ENCODE peak calls at places on chromosomes 13 and 19, in five cellular contexts. G is RPMI7951, F is NCI-H510A, L is NCI-H1105 treated with DMSO at 0.1 percent for 48 hours, E is H9. P is an unnamed sample.

GRCh38 chr13:39876258-39876657 is 220.8 kb downstream of the COG6 start:
- DNase-seq in G (peak; percentile 81), F (no peak), L (no peak), E (no peak), P (peak; percentile 26)

GRCh38 chr19:674282-675151 is 1.7 kb upstream of the FSTL3 start:
- DNase-seq in G (no peak), F (no peak), L (no peak), E (no peak), P (no peak)

GRCh38 chr19:35226748-35227147 is 1.8 kb downstream of the FAM187B start:
- DNase-seq in G (no peak), F (no peak), L (no peak), E (no peak), P (no peak)

GRCh38 chr13:51202477-51203046 is 19.6 kb upstream of the FAM124A start:
- DNase-seq in G (no peak), F (no peak), L (no peak), E (no peak), P (no peak)

GRCh38 chr19:44611812-44612295 is 1.5 kb upstream of the IGSF23 start:
- DNase-seq in G (no peak), F (no peak), L (peak; percentile 63), E (no peak), P (no peak)

GRCh38 chr19:5627395-5627904 is 4.6 kb downstream of the SAFB start:
- DNase-seq in G (peak; percentile 22), F (no peak), L (no peak), E (peak; percentile 31), P (peak; percentile 47)

GRCh38 chr19:3818479-3818878 is 32.3 kb upstream of the MATK start:
- DNase-seq in G (peak; percentile 59), F (no peak), L (no peak), E (no peak), P (no peak)

GRCh38 chr19:45058622-45059159 is 17.6 kb downstream of the ZNF296 start:
- DNase-seq in G (no peak), F (no peak), L (no peak), E (no peak), P (no peak)

GRCh38 chr19:46872967-46873366 is 12.2 kb downstream of the ARHGAP35 start:
- DNase-seq in G (no peak), F (no peak), L (no peak), E (no peak), P (no peak)

GRCh38 chr13:39419068-39419467 is 183.9 kb downstream of the LHFPL6 start:
- DNase-seq in G (no peak), F (no peak), L (no peak), E (no peak), P (no peak)

GRCh38 chr13:110187501-110188161 is 119.3 kb downstream of the COL4A1 start:
- DNase-seq in G (peak; percentile 56), F (no peak), L (no peak), E (no peak), P (no peak)

GRCh38 chr19:35345671-35346111 is 2.0 kb upstream of the FFAR1 start:
- DNase-seq in G (no peak), F (no peak), L (no peak), E (peak; percentile 6), P (no peak)

GRCh38 chr19:8696993-8697392 is 1.6 kb downstream of the ACTL9 start:
- DNase-seq in G (no peak), F (no peak), L (no peak), E (no peak), P (no peak)

GRCh38 chr13:48377857-48378256 is 35.1 kb downstream of the LPAR6 start:
- DNase-seq in G (no peak), F (no peak), L (no peak), E (no peak), P (no peak)

GRCh38 chr19:11506101-11506555 is 489 bp upstream of the ZNF653 start:
- DNase-seq in G (no peak), F (no peak), L (no peak), E (no peak), P (no peak)

GRCh38 chr19:32802840-32803239 is 66.7 kb downstream of the SLC7A9 start:
- DNase-seq in G (no peak), F (no peak), L (no peak), E (no peak), P (no peak)

GRCh38 chr13:43528992-43529391 is 257.8 kb downstream of the ENOX1 start:
- DNase-seq in G (peak; percentile 13), F (no peak), L (no peak), E (no peak), P (peak; percentile 14)

GRCh38 chr13:110127986-110128511 is 178.9 kb downstream of the COL4A1 start:
- DNase-seq in G (peak; percentile 26), F (no peak), L (no peak), E (no peak), P (no peak)

GRCh38 chr19:49151339-49152217 is 3.6 kb downstream of the HRC start:
- DNase-seq in G (peak; percentile 51), F (peak; percentile 41), L (peak; percentile 55), E (peak; percentile 99), P (peak; percentile 97)

GRCh38 chr13:20400774-20401173 is 124.9 kb downstream of the CRYL1 start:
- DNase-seq in G (peak; percentile 2), F (no peak), L (no peak), E (no peak), P (no peak)

GRCh38 chr13:113493315-113493951 is 2.9 kb upstream of the DCUN1D2 start:
- DNase-seq in G (peak; percentile 87), F (peak; percentile 30), L (peak; percentile 7), E (no peak), P (peak; percentile 81)

GRCh38 chr13:90084684-90085290 is 1262.7 kb upstream of the MIR17HG start:
- DNase-seq in G (no peak), F (no peak), L (no peak), E (no peak), P (no peak)

GRCh38 chr13:30863796-30864195 is 42.3 kb upstream of the MEDAG start:
- DNase-seq in G (no peak), F (no peak), L (no peak), E (peak; percentile 45), P (peak; percentile 39)

GRCh38 chr13:76643596-76643995 is 242.6 kb downstream of the KCTD12 start:
- DNase-seq in G (no peak), F (no peak), L (no peak), E (no peak), P (no peak)

GRCh38 chr13:44299142-44299541 is 74.5 kb upstream of the SERP2 start:
- DNase-seq in G (no peak), F (no peak), L (no peak), E (no peak), P (no peak)

GRCh38 chr19:737591-738093 is 13.3 kb upstream of the MISP start:
- DNase-seq in G (no peak), F (no peak), L (no peak), E (peak; percentile 81), P (peak; percentile 80)

GRCh38 chr13:37878921-37879320 is 9.3 kb upstream of the TRPC4 start:
- DNase-seq in G (peak; percentile 16), F (no peak), L (no peak), E (no peak), P (no peak)

GRCh38 chr19:12111176-12111575 is 29.0 kb downstream of the ZNF20 start:
- DNase-seq in G (peak; percentile 51), F (no peak), L (no peak), E (no peak), P (no peak)

GRCh38 chr19:3969435-3970312 is 1.2 kb downstream of the DAPK3 start:
- DNase-seq in G (peak; percentile 89), F (peak; percentile 66), L (no peak), E (peak; percentile 81), P (peak; percentile 89)

GRCh38 chr13:32650705-32651311 is 64.6 kb downstream of the PDS5B start:
- DNase-seq in G (peak; percentile 66), F (no peak), L (peak; percentile 43), E (peak; percentile 58), P (peak; percentile 78)

GRCh38 chr13:30744056-30744684 is 8.8 kb downstream of the ALOX5AP start:
- DNase-seq in G (peak; percentile 87), F (no peak), L (no peak), E (no peak), P (no peak)

GRCh38 chr19:55228403-55229031 is at the start of gene TMEM86B:
- DNase-seq in G (no peak), F (no peak), L (no peak), E (peak; percentile 24), P (no peak)

GRCh38 chr19:46890423-46891170 is 29.8 kb downstream of the ARHGAP35 start:
- DNase-seq in G (peak; percentile 87), F (no peak), L (no peak), E (no peak), P (no peak)

GRCh38 chr13:53782400-53783030 is 753.9 kb downstream of the OLFM4 start:
- DNase-seq in G (peak; percentile 33), F (peak; percentile 40), L (peak; percentile 80), E (peak; percentile 33), P (peak; percentile 75)